ENCODE peak calls at places on chromosomes 16 and 17, in six cellular contexts. A is NCI-H1092 treated with DMSO at 0.1 percent for 48 hours; W is activated T-helper 1 cell treated with anti-CD3 and anti-CD28 coated beads, Interleukin-2, amount 50 U/mL, for 16 hours; E is C1 segment of cervical spinal cord; L is NCI-H1436; N is LoVo. S is an unnamed sample.

GRCh38 chr16:3470723-3471122 is 24.6 kb downstream of the C16orf90 start:
- DNase-seq in A (no peak), W (no peak), E (no peak), L (no peak), N (no peak), S (peak)

GRCh38 chr16:80526418-80527061 is 14.3 kb upstream of the DYNLRB2 start:
- DNase-seq in A (peak), W (peak), E (no peak), L (peak), N (peak), S (peak)

GRCh38 chr17:80474933-80475915 is 1.2 kb downstream of the NPTX1 start:
- DNase-seq in A (peak), W (no peak), E (no peak), L (no peak), N (no peak), S (no peak)

GRCh38 chr17:57892820-57893595 is 43.2 kb upstream of the MRPS23 start:
- DNase-seq in A (peak), W (no peak), E (peak), L (peak), N (peak), S (peak)

GRCh38 chr16:84507011-84507982 is 2.8 kb upstream of the MEAK7 start:
- DNase-seq in A (no peak), W (no peak), E (no peak), L (no peak), N (no peak), S (peak)

GRCh38 chr16:57268804-57269800 is 15.4 kb downstream of the PLLP start:
- DNase-seq in A (no peak), W (no peak), E (no peak), L (no peak), N (peak), S (no peak)

GRCh38 chr17:64005734-64006167 is 7.6 kb downstream of the PRR29 start:
- DNase-seq in A (peak), W (no peak), E (no peak), L (no peak), N (peak), S (peak)

GRCh38 chr17:81577278-81578000 is 25.3 kb upstream of the FAAP100 start:
- DNase-seq in A (no peak), W (no peak), E (no peak), L (no peak), N (no peak), S (no peak)

GRCh38 chr16:53945996-53946395 is 242.0 kb downstream of the FTO start:
- DNase-seq in A (peak), W (no peak), E (no peak), L (peak), N (no peak), S (no peak)

GRCh38 chr17:7843536-7844291 is 9.7 kb downstream of the KDM6B start:
- DNase-seq in A (peak), W (peak), E (peak), L (peak), N (peak), S (peak)

GRCh38 chr17:41539979-41540701 is 12.0 kb upstream of the KRT19 start:
- DNase-seq in A (peak), W (no peak), E (no peak), L (peak), N (no peak), S (no peak)

GRCh38 chr16:56807011-56807675 is 57.9 kb upstream of the SLC12A3 start:
- DNase-seq in A (no peak), W (no peak), E (no peak), L (no peak), N (peak), S (no peak)

S was measured in psoas muscle.